ENCODE peak calls at places on chromosomes 3 and 15, in seven cellular contexts. L, A, S, V, M, U and Y are unnamed samples.

GRCh38 chr3:59940690-59941089 is 890.9 kb upstream of the CFAP20DC start:
- DNase-seq in L (no peak), A (no peak), S (no peak), V (no peak), M (no peak), U (no peak), Y (no peak)

GRCh38 chr3:156580986-156581385 is 26.1 kb upstream of the SSR3 start:
- DNase-seq in L (no peak), A (no peak), S (no peak), V (no peak), M (no peak), U (no peak), Y (no peak)

GRCh38 chr3:140704733-140705132 is 26.9 kb downstream of the TRIM42 start:
- DNase-seq in L (no peak), A (no peak), S (no peak), V (no peak), M (no peak), U (no peak), Y (no peak)

GRCh38 chr15:62248277-62248974 is 83.3 kb upstream of the C2CD4B start:
- DNase-seq in L (no peak), A (no peak), S (no peak), V (no peak), M (no peak), U (no peak), Y (no peak)

GRCh38 chr3:155556531-155556930 is 188.3 kb downstream of the PLCH1 start:
- DNase-seq in L (no peak), A (no peak), S (no peak), V (no peak), M (no peak), U (no peak), Y (no peak)

GRCh38 chr3:112390783-112391641 is 58.1 kb downstream of the CD200 start:
- DNase-seq in L (no peak), A (no peak), S (no peak), V (no peak), M (no peak), U (no peak), Y (no peak)

GRCh38 chr15:89090791-89091666 is 2.8 kb downstream of the ABHD2 start:
- DNase-seq in L (no peak), A (no peak), S (peak; percentile 42), V (no peak), M (no peak), U (no peak), Y (no peak)

GRCh38 chr3:124812291-124813265 is 74.6 kb downstream of the ITGB5 start:
- DNase-seq in L (peak; percentile 82), A (peak; percentile 66), S (no peak), V (peak; percentile 74), M (no peak), U (no peak), Y (no peak)

GRCh38 chr3:75906555-75907112 is 121.3 kb upstream of the ZNF717 start:
- DNase-seq in L (no peak), A (no peak), S (peak; percentile 66), V (no peak), M (no peak), U (peak; percentile 82), Y (peak; percentile 49)

GRCh38 chr15:50908209-50909043 is at the start of gene AP4E1:
- DNase-seq in L (peak; percentile 87), A (peak; percentile 76), S (peak; percentile 90), V (peak; percentile 85), M (peak; percentile 79), U (peak; percentile 97), Y (peak; percentile 49)

GRCh38 chr15:53837263-53837662 is 77.8 kb upstream of the WDR72 start:
- DNase-seq in L (no peak), A (no peak), S (no peak), V (peak; percentile 63), M (no peak), U (no peak), Y (peak; percentile 83)

GRCh38 chr3:129333891-129334290 is 55.2 kb downstream of the HMCES start:
- DNase-seq in L (no peak), A (no peak), S (no peak), V (no peak), M (no peak), U (no peak), Y (no peak)

GRCh38 chr3:112778298-112779008 is 68.2 kb downstream of the CD200R1L start:
- DNase-seq in L (no peak), A (no peak), S (no peak), V (no peak), M (no peak), U (no peak), Y (no peak)

GRCh38 chr3:126476166-126476975 is 680 bp upstream of the ZXDC start:
- DNase-seq in L (peak; percentile 54), A (peak; percentile 17), S (no peak), V (no peak), M (no peak), U (peak; percentile 67), Y (peak; percentile 83)

GRCh38 chr3:31165399-31165860 is 271.0 kb upstream of the GADL1 start:
- DNase-seq in L (no peak), A (no peak), S (no peak), V (no peak), M (no peak), U (no peak), Y (no peak)

GRCh38 chr3:33629219-33629618 is 88.8 kb downstream of the CLASP2 start:
- DNase-seq in L (no peak), A (no peak), S (no peak), V (no peak), M (no peak), U (no peak), Y (no peak)

GRCh38 chr3:47612178-47612577 is 33.5 kb upstream of the CSPG5 start:
- DNase-seq in L (no peak), A (no peak), S (no peak), V (no peak), M (no peak), U (no peak), Y (no peak)

DNA sequence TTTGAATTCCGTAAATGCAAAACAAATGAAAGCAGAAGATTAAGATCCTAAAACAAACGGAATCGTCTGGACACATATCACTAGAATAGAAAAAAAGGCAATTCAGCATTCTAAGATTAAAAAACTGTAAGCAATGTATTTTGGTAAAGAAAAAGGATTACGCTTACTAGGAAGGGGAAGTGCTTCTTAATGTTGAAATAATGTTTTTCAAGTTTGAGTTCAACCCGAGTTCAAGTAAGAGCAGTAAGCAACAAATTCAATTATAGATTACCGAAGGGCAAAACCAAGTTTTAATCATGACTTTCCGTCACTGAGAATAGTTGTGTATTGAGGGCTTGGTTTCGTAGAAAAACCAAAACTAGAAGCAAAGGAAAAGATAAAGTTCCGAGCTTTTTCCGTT is 622 bp downstream of the CIP2A start:
- DNase-seq in L (no peak), A (no peak), S (no peak), V (no peak), M (no peak), U (no peak), Y (no peak)
- TF ChIP-seq JUND in L (no peak), A (no peak), S (no peak), V (no peak), M (no peak), U (no peak), Y (no peak)

GRCh38 chr3:179653777-179654117 is 907 bp downstream of the USP13 start:
- DNase-seq in L (no peak), A (no peak), S (no peak), V (no peak), M (no peak), U (no peak), Y (no peak)
- TF ChIP-seq JUND in L (no peak), A (no peak), S (no peak), V (no peak), M (no peak), U (no peak), Y (no peak)

GRCh38 chr3:184145120-184145524 is 10.0 kb downstream of the EIF2B5 start:
- DNase-seq in L (no peak), A (peak; percentile 33), S (peak; percentile 59), V (peak; percentile 49), M (no peak), U (peak; percentile 62), Y (peak; percentile 92)
- TF ChIP-seq JUND in L (no peak), A (no peak), S (no peak), V (no peak), M (no peak), U (no peak), Y (no peak)

GRCh38 chr3:78794431-78794830 is 973.4 kb downstream of the ROBO1 start:
- DNase-seq in L (no peak), A (no peak), S (no peak), V (no peak), M (no peak), U (no peak), Y (no peak)
- TF ChIP-seq JUND in L (no peak), A (no peak), S (no peak), V (no peak), M (no peak), U (no peak), Y (no peak)

GRCh38 chr3:149278911-149279310 is 54.5 kb downstream of the TM4SF18 start:
- DNase-seq in L (no peak), A (no peak), S (no peak), V (no peak), M (no peak), U (no peak), Y (no peak)

GRCh38 chr3:149274220-149274619 is 52.6 kb upstream of the CP start:
- DNase-seq in L (no peak), A (no peak), S (no peak), V (no peak), M (no peak), U (no peak), Y (no peak)

GRCh38 chr3:149280950-149281349 is 52.5 kb downstream of the TM4SF18 start:
- DNase-seq in L (no peak), A (no peak), S (no peak), V (no peak), M (no peak), U (no peak), Y (no peak)

GRCh38 chr3:149276621-149277020 is 55.0 kb upstream of the CP start:
- DNase-seq in L (no peak), A (no peak), S (no peak), V (no peak), M (no peak), U (no peak), Y (no peak)

DNA sequence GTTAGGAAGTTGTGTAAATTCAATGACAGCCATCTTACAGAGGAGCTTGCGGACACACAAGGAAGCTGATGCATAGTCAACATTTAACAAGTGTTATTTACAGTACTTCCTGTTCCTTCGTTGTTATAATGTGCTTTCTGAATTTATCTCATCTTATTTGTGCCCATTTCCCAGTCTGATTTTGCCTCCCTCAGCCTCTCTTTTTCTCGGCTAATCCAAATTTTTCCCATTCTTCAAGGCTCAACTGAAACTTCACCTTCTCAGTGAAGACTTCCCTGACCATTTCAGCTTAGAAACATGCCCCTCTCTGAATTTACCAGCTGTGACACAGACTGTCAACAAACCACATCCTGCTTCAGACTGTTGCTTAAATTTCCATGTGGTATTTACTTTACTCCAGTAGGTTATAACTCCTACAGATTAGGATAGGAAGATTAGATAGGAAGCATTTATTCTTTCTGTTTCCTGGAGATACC is 55.7 kb upstream of the CP start:
- DNase-seq in L (no peak), A (no peak), S (no peak), V (peak; percentile 64), M (peak; percentile 5), U (no peak), Y (peak; percentile 77)
- TF ChIP-seq JUND in L (no peak), A (no peak), S (no peak), V (no peak), M (no peak), U (no peak), Y (peak; percentile 95)

GRCh38 chr15:38514601-38515000 is 50.0 kb downstream of the RASGRP1 start:
- DNase-seq in L (no peak), A (no peak), S (peak; percentile 50), V (no peak), M (peak; percentile 74), U (peak; percentile 48), Y (no peak)
- TF ChIP-seq JUND in L (no peak), A (no peak), S (no peak), V (no peak), M (no peak), U (no peak), Y (no peak)